ENCODE peak calls at places on chromosomes 11 and 22, in seven cellular contexts. S, R, D, U, O, Q and L are unnamed samples.

GRCh38 chr22:37746366-37747089 is 49.7 kb downstream of the TRIOBP start:
- DNase-seq in S (no peak), R (no peak), D (no peak), U (no peak), O (no peak), Q (peak; percentile 22), L (no peak)

GRCh38 chr11:45870706-45871105 is 14.7 kb upstream of the MAPK8IP1 start:
- DNase-seq in S (no peak), R (no peak), D (no peak), U (no peak), O (no peak), Q (no peak), L (no peak)

GRCh38 chr11:121257976-121258375 is 34.6 kb upstream of the SC5D start:
- DNase-seq in S (no peak), R (no peak), D (no peak), U (no peak), O (no peak), Q (no peak), L (no peak)

GRCh38 chr22:42314709-42315391 is 44.4 kb upstream of the TCF20 start:
- DNase-seq in S (no peak), R (no peak), D (no peak), U (no peak), O (no peak), Q (no peak), L (no peak)

GRCh38 chr11:68806931-68807844 is 34.5 kb downstream of the CPT1A start:
- DNase-seq in S (peak; percentile 17), R (no peak), D (no peak), U (no peak), O (peak; percentile 69), Q (no peak), L (peak; percentile 69)

GRCh38 chr11:75547617-75548054 is 14.4 kb upstream of the SERPINH1 start:
- DNase-seq in S (no peak), R (peak; percentile 57), D (peak; percentile 89), U (peak; percentile 89), O (peak; percentile 81), Q (peak; percentile 48), L (peak; percentile 90)

GRCh38 chr11:57648791-57649735 is 649 bp downstream of the YPEL4 start:
- DNase-seq in S (no peak), R (no peak), D (peak; percentile 76), U (no peak), O (no peak), Q (no peak), L (no peak)

GRCh38 chr11:3687399-3687798 is 16.2 kb upstream of the CHRNA10 start:
- DNase-seq in S (no peak), R (no peak), D (no peak), U (no peak), O (no peak), Q (no peak), L (no peak)

GRCh38 chr22:30390974-30391691 is 3.9 kb upstream of the RNF215 start:
- DNase-seq in S (no peak), R (no peak), D (peak; percentile 87), U (peak; percentile 67), O (peak; percentile 62), Q (peak; percentile 87), L (peak; percentile 64)

GRCh38 chr11:78379039-78379670 is 38.5 kb downstream of the GAB2 start:
- DNase-seq in S (no peak), R (no peak), D (no peak), U (no peak), O (no peak), Q (no peak), L (peak; percentile 16)

GRCh38 chr11:83835423-83835822 is 549.3 kb upstream of the CCDC90B start:
- DNase-seq in S (no peak), R (no peak), D (no peak), U (no peak), O (no peak), Q (no peak), L (no peak)

GRCh38 chr22:29072193-29072978 is 449 bp upstream of the KREMEN1 start:
- DNase-seq in S (no peak), R (peak; percentile 94), D (peak; percentile 98), U (peak; percentile 98), O (peak; percentile 82), Q (peak; percentile 90), L (peak; percentile 95)

GRCh38 chr22:45918455-45919370 is 58.2 kb downstream of the WNT7B start:
- DNase-seq in S (no peak), R (no peak), D (no peak), U (no peak), O (no peak), Q (no peak), L (no peak)

GRCh38 chr11:69645801-69646492 is 5.0 kb downstream of the CCND1 start:
- DNase-seq in S (no peak), R (no peak), D (no peak), U (peak; percentile 55), O (no peak), Q (no peak), L (no peak)

GRCh38 chr11:19739872-19740271 is 27.2 kb downstream of the NAV2 start:
- DNase-seq in S (no peak), R (no peak), D (peak; percentile 66), U (no peak), O (no peak), Q (no peak), L (no peak)

GRCh38 chr22:25902402-25902801 is 160.4 kb downstream of the MYO18B start:
- DNase-seq in S (no peak), R (no peak), D (no peak), U (no peak), O (no peak), Q (no peak), L (no peak)

GRCh38 chr22:19070397-19071169 is 51.6 kb downstream of the DGCR2 start:
- DNase-seq in S (no peak), R (no peak), D (no peak), U (no peak), O (no peak), Q (no peak), L (no peak)

GRCh38 chr11:102513869-102514268 is 16.7 kb downstream of the MMP7 start:
- DNase-seq in S (peak; percentile 41), R (no peak), D (no peak), U (no peak), O (no peak), Q (no peak), L (no peak)

GRCh38 chr11:75133976-75134375 is 16.9 kb upstream of the SLCO2B1 start:
- DNase-seq in S (no peak), R (no peak), D (peak; percentile 36), U (no peak), O (no peak), Q (no peak), L (no peak)

GRCh38 chr11:40241524-40242037 is 1217.9 kb downstream of the LRRC4C start:
- DNase-seq in S (no peak), R (no peak), D (no peak), U (no peak), O (no peak), Q (no peak), L (no peak)

GRCh38 chr11:100823360-100823759 is 136.3 kb downstream of the ARHGAP42 start:
- DNase-seq in S (peak; percentile 78), R (no peak), D (no peak), U (no peak), O (no peak), Q (no peak), L (peak; percentile 6)

GRCh38 chr11:88421530-88421929 is 84.0 kb upstream of the CTSC start:
- DNase-seq in S (peak; percentile 57), R (no peak), D (peak; percentile 32), U (no peak), O (no peak), Q (peak; percentile 57), L (no peak)

GRCh38 chr11:111918390-111919256 is at the start of gene C11orf52:
- DNase-seq in S (no peak), R (peak; percentile 78), D (peak; percentile 97), U (peak; percentile 94), O (no peak), Q (no peak), L (no peak)

GRCh38 chr11:78230161-78230877 is 41.6 kb downstream of the USP35 start:
- DNase-seq in S (no peak), R (no peak), D (no peak), U (no peak), O (no peak), Q (no peak), L (no peak)

GRCh38 chr11:61718613-61719302 is 33.7 kb upstream of the MYRF start:
- DNase-seq in S (no peak), R (no peak), D (peak; percentile 85), U (no peak), O (peak; percentile 94), Q (no peak), L (peak; percentile 85)

GRCh38 chr22:50469377-50470305 is 5.2 kb downstream of the SBF1 start:
- DNase-seq in S (no peak), R (no peak), D (peak; percentile 56), U (peak; percentile 62), O (no peak), Q (peak; percentile 97), L (no peak)

GRCh38 chr11:63929616-63930015 is 9.2 kb upstream of the NAA40 start:
- DNase-seq in S (no peak), R (no peak), D (no peak), U (no peak), O (no peak), Q (no peak), L (no peak)

GRCh38 chr11:1223346-1224108 is 661 bp downstream of the MUC5B start:
- DNase-seq in S (no peak), R (no peak), D (no peak), U (peak; percentile 30), O (no peak), Q (no peak), L (no peak)

GRCh38 chr11:16528639-16529038 is 172.3 kb upstream of the SOX6 start:
- DNase-seq in S (no peak), R (no peak), D (no peak), U (no peak), O (no peak), Q (no peak), L (no peak)

GRCh38 chr11:66688561-66689534 is 11.2 kb upstream of the RBM4B start:
- DNase-seq in S (no peak), R (no peak), D (no peak), U (no peak), O (no peak), Q (no peak), L (no peak)

GRCh38 chr11:1565904-1566247 is 6.2 kb downstream of the DUSP8 start:
- DNase-seq in S (no peak), R (no peak), D (no peak), U (no peak), O (no peak), Q (no peak), L (no peak)

GRCh38 chr11:45921561-45922424 is 663 bp upstream of the LARGE2 start:
- DNase-seq in S (no peak), R (peak; percentile 76), D (peak; percentile 98), U (peak; percentile 98), O (no peak), Q (no peak), L (no peak)

GRCh38 chr11:61828629-61829407 is 718 bp downstream of the FADS2 start:
- DNase-seq in S (no peak), R (no peak), D (peak; percentile 72), U (no peak), O (peak; percentile 50), Q (peak; percentile 53), L (peak; percentile 19)